ENCODE peak calls at places on chromosomes 16 and 17, in six cellular contexts. P is endothelial cell of umbilical vein, Z is GM23248, M is mammary epithelial cell, A is HepG2, B is H1. V is an unnamed sample. For H3K9me3, the result is how much of the 10 kb centered on the place peaks cover.

GRCh38 chr16:69921125-69921524 is 30.0 kb upstream of the CLEC18A start:
- DNase-seq in Z (no peak), B (no peak), P (no peak), M (no peak), A (no peak), V (no peak)

GRCh38 chr17:80524150-80524712 is 20.4 kb upstream of the RPTOR start:
- DNase-seq in A (no peak), M (no peak), B (no peak), Z (no peak), P (no peak), V (peak)

GRCh38 chr16:85667841-85668413 is 20.8 kb downstream of the GINS2 start:
- DNase-seq in M (no peak), Z (no peak), A (no peak), P (no peak), B (no peak), V (no peak)

GRCh38 chr17:17511971-17512858 is 16.0 kb upstream of the RASD1 start:
- DNase-seq in P (no peak), A (no peak), M (peak), Z (peak), B (no peak), V (peak)

GRCh38 chr17:7015587-7016020 is 3.2 kb downstream of the RNASEK start:
- DNase-seq in Z (peak), B (no peak), M (no peak), P (no peak), A (no peak), V (no peak)

GRCh38 chr17:75518201-75518600 is 1.9 kb downstream of the TSEN54 start:
- DNase-seq in Z (no peak), B (no peak), A (no peak), M (no peak), P (no peak), V (no peak)

GRCh38 chr17:81322271-81323082 is 27.4 kb upstream of the SLC38A10 start:
- DNase-seq in B (peak), M (no peak), P (no peak), Z (peak), A (peak), V (no peak)

GRCh38 chr17:29115435-29115834 is 64.8 kb downstream of the MYO18A start:
- DNase-seq in Z (no peak), M (no peak), A (no peak), B (no peak), P (no peak), V (no peak)

GRCh38 chr17:58528443-58528842 is 14.0 kb upstream of the MTMR4 start:
- DNase-seq in B (no peak), Z (no peak), M (no peak), P (peak), A (no peak), V (no peak)

GRCh38 chr16:65285128-65286120 is 163.6 kb upstream of the CDH11 start:
- DNase-seq in Z (no peak), B (no peak), P (no peak), A (no peak), M (no peak), V (peak)

GRCh38 chr17:16037636-16038035 is 38.0 kb downstream of the TTC19 start:
- DNase-seq in P (no peak), M (no peak), A (no peak), Z (peak), B (no peak), V (no peak)

GRCh38 chr17:64176556-64176955 is 46.6 kb upstream of the ERN1 start:
- DNase-seq in A (no peak), Z (no peak), P (no peak), B (no peak), M (no peak), V (no peak)

GRCh38 chr16:81885976-81886586 is 107.0 kb downstream of the PLCG2 start:
- DNase-seq in A (peak), Z (peak), M (no peak), P (peak), B (peak), V (peak)

GRCh38 chr17:80773243-80773991 is 218.2 kb upstream of the CHMP6 start:
- DNase-seq in Z (peak), A (no peak), B (no peak), P (no peak), M (no peak), V (no peak)

GRCh38 chr16:48446534-48446920 is 61.3 kb upstream of the SIAH1 start:
- DNase-seq in Z (no peak), B (no peak), A (no peak), P (no peak), M (no peak), V (no peak)

GRCh38 chr16:75282811-75283281 is 31.4 kb upstream of the BCAR1 start:
- DNase-seq in Z (peak), B (no peak), M (peak), A (no peak), P (no peak), V (no peak)

GRCh38 chr17:57724729-57725125 is 20.4 kb downstream of the CCDC182 start:
- DNase-seq in B (no peak), P (no peak), Z (no peak), M (no peak), A (no peak), V (no peak)

GRCh38 chr17:35373532-35373983 is at the start of gene SLFN11:
- DNase-seq in P (peak), B (peak), Z (peak), M (no peak), A (no peak), V (peak)

GRCh38 chr16:88003736-88004135 is 52.5 kb downstream of the BANP start:
- DNase-seq in A (no peak), P (no peak), B (no peak), Z (no peak), M (no peak), V (no peak)

GRCh38 chr16:77789085-77789611 is 784 bp downstream of the VAT1L start:
- DNase-seq in P (no peak), A (no peak), B (peak), Z (peak), M (peak), V (peak)

GRCh38 chr16:79261461-79261860 is 339.1 kb downstream of the MAF start:
- DNase-seq in Z (no peak), M (no peak), A (peak), P (no peak), B (peak), V (peak)

GRCh38 chr16:49526966-49527365 is 153.4 kb downstream of the C16orf78 start:
- DNase-seq in P (no peak), M (no peak), A (no peak), B (no peak), Z (no peak), V (no peak)

GRCh38 chr16:16021988-16022682 is 72.7 kb downstream of the ABCC1 start:
- DNase-seq in Z (peak), P (peak), B (no peak), A (peak), M (peak), V (peak)

GRCh38 chr17:61000911-61001310 is 323.3 kb downstream of the BCAS3 start:
- DNase-seq in M (no peak), B (no peak), Z (peak), A (peak), P (no peak), V (peak)

GRCh38 chr17:49783051-49783715 is 5.3 kb upstream of the KAT7 start:
- DNase-seq in M (no peak), A (no peak), Z (no peak), B (no peak), P (no peak), V (no peak)

GRCh38 chr16:35631261-35631945 is 2172.0 kb downstream of the TP53TG3F start:
- DNase-seq in B (no peak), M (no peak), P (no peak), A (no peak), Z (no peak), V (no peak)

GRCh38 chr16:78789556-78789955 is 690.1 kb downstream of the WWOX start:
- DNase-seq in A (no peak), M (no peak), P (no peak), Z (no peak), B (no peak), V (no peak)

GRCh38 chr17:43939886-43940285 is 2.4 kb downstream of the PPY start:
- DNase-seq in A (no peak), B (no peak), Z (no peak), P (no peak), M (no peak), V (no peak)

GRCh38 chr16:57623251-57624043 is 5.0 kb upstream of the ADGRG1 start:
- DNase-seq in P (no peak), Z (peak), A (peak), B (peak), M (peak), V (peak)

GRCh38 chr17:76485569-76485968 is 15.7 kb downstream of the RHBDF2 start:
- DNase-seq in Z (peak), A (no peak), B (no peak), M (peak), P (peak), V (no peak)

GRCh38 chr17:973053-973452 is 6.5 kb downstream of the NXN start:
- DNase-seq in A (no peak), M (peak), P (no peak), Z (no peak), B (no peak), V (no peak)

GRCh38 chr16:74577882-74578366 is 29.0 kb downstream of the GLG1 start:
- DNase-seq in B (no peak), M (peak), P (peak), A (no peak), Z (peak), V (no peak)

GRCh38 chr17:49604314-49604869 is 28.7 kb downstream of the NXPH3 start:
- DNase-seq in A (no peak), P (peak), B (no peak), Z (no peak), M (no peak), V (no peak)

GRCh38 chr17:14525551-14526455 is 224.9 kb downstream of the HS3ST3B1 start:
- DNase-seq in B (peak), P (no peak), A (no peak), M (no peak), Z (no peak), V (no peak)

GRCh38 chr16:47492428-47493357 is 31.6 kb downstream of the PHKB start:
- DNase-seq in B (no peak), M (no peak), Z (peak), A (peak), P (no peak), V (peak)

DNA sequence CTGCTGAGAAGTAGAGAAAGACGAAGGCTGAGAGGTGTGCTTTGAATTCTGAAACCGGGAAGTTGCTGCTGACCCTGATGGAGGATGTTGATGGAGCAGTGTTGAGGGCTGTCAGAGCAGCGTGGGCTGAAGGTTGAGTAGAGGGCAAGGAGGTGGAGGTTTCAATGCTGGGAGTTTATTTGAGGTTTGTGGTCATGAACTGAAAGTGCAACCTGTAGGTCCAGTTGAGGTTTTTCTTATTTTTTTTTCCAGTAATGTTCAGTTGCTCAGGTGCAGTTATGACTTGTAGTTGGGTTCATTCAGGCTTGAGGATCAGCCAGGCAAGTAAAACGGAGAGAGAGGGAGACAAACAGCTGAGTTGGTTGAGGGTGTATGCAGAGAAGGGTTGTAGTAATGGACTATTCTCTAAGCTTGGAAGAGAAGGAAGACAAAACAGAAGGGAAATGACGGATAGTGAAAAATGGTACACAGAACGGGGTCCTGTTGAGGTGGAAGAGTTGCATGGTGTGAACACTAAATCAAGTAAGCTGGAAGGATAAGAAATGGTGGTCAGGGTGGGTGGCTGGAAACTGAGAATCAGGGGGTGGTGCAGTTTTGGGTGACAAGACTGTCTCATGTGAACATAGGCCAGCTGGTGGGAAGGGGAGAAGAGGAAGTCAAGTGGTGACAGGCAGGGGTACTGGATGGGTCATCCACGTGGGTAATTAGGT is 8.7 kb upstream of the UBE2G1 start:
- DNase-seq in B (no peak), A (no peak), M (no peak), P (no peak), Z (no peak), V (no peak)
- TF ChIP-seq EZH2 in B (no peak), A (no peak), M (no peak), P (no peak), Z (no peak), V (no peak)

GRCh38 chr16:17598968-17599367 is 128.2 kb upstream of the XYLT1 start:
- DNase-seq in P (no peak), M (no peak), B (no peak), Z (no peak), A (no peak), V (no peak)
- H3K9me3 ChIP-seq in P (under half), M (under half), B (under half), Z (under half), A (under half), V (under half)

GRCh38 chr16:24609740-24610420 is 70.5 kb downstream of the RBBP6 start:
- DNase-seq in A (peak), Z (peak), B (peak), P (peak), M (peak), V (peak)
- TF ChIP-seq EZH2 in A (no peak), Z (no peak), B (no peak), P (no peak), M (no peak), V (peak)

DNA sequence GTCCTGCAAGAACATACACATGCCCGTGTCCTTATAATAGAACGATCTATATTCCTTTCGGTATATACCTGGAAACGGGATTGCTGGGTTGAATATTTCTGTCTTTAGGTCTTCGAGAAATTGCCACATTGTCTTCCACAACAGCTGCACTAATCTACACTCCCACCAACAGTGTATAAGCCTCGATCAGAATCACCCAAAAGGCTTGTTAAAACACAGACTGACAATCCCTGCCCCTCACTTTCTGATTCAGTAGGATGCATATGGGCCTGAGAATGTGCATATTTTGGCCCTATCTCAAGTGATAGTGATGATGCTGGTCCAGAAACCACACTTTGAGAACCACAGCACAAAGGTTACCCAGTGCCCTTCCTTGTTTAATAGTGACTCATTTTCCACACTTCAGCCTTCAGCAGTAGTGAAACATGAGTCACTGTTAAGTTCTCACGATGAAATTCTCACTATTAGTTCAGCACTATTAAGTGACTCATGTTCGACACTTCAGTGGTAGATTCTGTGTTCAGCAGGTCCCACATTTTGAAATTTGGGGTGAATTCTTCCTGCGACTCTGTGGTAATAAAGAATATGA is 215.6 kb downstream of the GRIN2A start:
- DNase-seq in B (no peak), Z (peak), M (peak), P (no peak), A (peak), V (no peak)
- H3K9me3 ChIP-seq in B (under half), Z (under half), M (under half), P (under half), A (under half), V (under half)